ENCODE peak calls at places on chromosomes 4 and X, in ten cellular contexts. W, C, A, X, D, Y, G, M, E and O are unnamed samples.

GRCh38 chr4:139951051-139951450 is 202.9 kb downstream of the MAML3 start:
- DNase-seq in W (peak; percentile 41), C (no peak), A (no peak), X (no peak), D (no peak), Y (no peak), G (no peak), M (no peak), E (no peak), O (no peak)

GRCh38 chr4:129822708-129823504 is 727.0 kb downstream of the C4orf33 start:
- DNase-seq in W (peak; percentile 59), C (no peak), A (no peak), X (no peak), D (no peak), Y (peak; percentile 94), G (no peak), M (no peak), E (no peak), O (no peak)

GRCh38 chr4:126850286-126850685 is 782.5 kb upstream of the INTU start:
- DNase-seq in W (no peak), C (no peak), A (peak; percentile 85), X (no peak), D (no peak), Y (peak; percentile 71), G (no peak), M (no peak), E (no peak), O (peak; percentile 15)

GRCh38 chr4:172270421-172270820 is 457.2 kb downstream of the GALNTL6 start:
- DNase-seq in W (no peak), C (no peak), A (no peak), X (no peak), D (no peak), Y (no peak), G (no peak), M (no peak), E (no peak), O (no peak)

GRCh38 chrX:78708171-78708570 is 39.3 kb upstream of the LPAR4 start:
- DNase-seq in W (peak; percentile 1), C (no peak), A (peak; percentile 34), X (no peak), D (no peak), Y (peak; percentile 33), G (no peak), M (peak; percentile 13), E (no peak), O (peak; percentile 1)

GRCh38 chr4:116636917-116637316 is 448.5 kb downstream of the TRAM1L1 start:
- DNase-seq in W (no peak), C (no peak), A (no peak), X (no peak), D (no peak), Y (no peak), G (no peak), M (no peak), E (no peak), O (no peak)

GRCh38 chrX:55759478-55759877 is 41.9 kb downstream of the RRAGB start:
- DNase-seq in W (no peak), C (no peak), A (no peak), X (no peak), D (no peak), Y (peak; percentile 10), G (no peak), M (no peak), E (no peak), O (no peak)

GRCh38 chr4:55663145-55663544 is 27.0 kb upstream of the NMU start:
- DNase-seq in W (no peak), C (no peak), A (no peak), X (no peak), D (no peak), Y (no peak), G (no peak), M (no peak), E (no peak), O (no peak)

GRCh38 chrX:151790421-151791160 is 56.0 kb downstream of the CNGA2 start:
- DNase-seq in W (no peak), C (no peak), A (no peak), X (no peak), D (no peak), Y (no peak), G (no peak), M (no peak), E (no peak), O (no peak)

GRCh38 chrX:49166914-49167739 is 4.6 kb downstream of the MAGIX start:
- DNase-seq in W (peak; percentile 57), C (peak; percentile 84), A (no peak), X (no peak), D (no peak), Y (peak; percentile 58), G (peak; percentile 51), M (peak; percentile 77), E (peak; percentile 56), O (peak; percentile 42)

GRCh38 chrX:106959897-106960296 is 39.7 kb downstream of the CLDN2 start:
- DNase-seq in W (peak; percentile 2), C (no peak), A (peak; percentile 62), X (no peak), D (no peak), Y (peak; percentile 30), G (no peak), M (no peak), E (no peak), O (no peak)

GRCh38 chrX:84318661-84319060 is 130.7 kb upstream of the RPS6KA6 start:
- DNase-seq in W (no peak), C (no peak), A (no peak), X (no peak), D (no peak), Y (no peak), G (no peak), M (no peak), E (no peak), O (no peak)

GRCh38 chrX:34810364-34810763 is 132.2 kb upstream of the FAM47B start:
- DNase-seq in W (no peak), C (no peak), A (no peak), X (no peak), D (no peak), Y (peak; percentile 1), G (no peak), M (no peak), E (no peak), O (peak; percentile 0)

GRCh38 chrX:35890699-35891098 is 28.8 kb upstream of the CFAP47 start:
- DNase-seq in W (peak; percentile 69), C (no peak), A (peak; percentile 79), X (no peak), D (no peak), Y (no peak), G (peak; percentile 48), M (peak; percentile 43), E (no peak), O (peak; percentile 0)

GRCh38 chr4:173371292-173372192 is 788 bp downstream of the SAP30 start:
- DNase-seq in W (peak; percentile 71), C (peak; percentile 68), A (peak; percentile 51), X (peak; percentile 25), D (no peak), Y (peak; percentile 83), G (peak; percentile 73), M (peak; percentile 79), E (peak; percentile 53), O (peak; percentile 8)
- TF ChIP-seq POLR2A in W (peak; percentile 64), C (peak; percentile 10), A (no peak), X (no peak), D (no peak), Y (peak; percentile 65), G (no peak), M (peak; percentile 58), E (peak; percentile 23), O (no peak)

DNA sequence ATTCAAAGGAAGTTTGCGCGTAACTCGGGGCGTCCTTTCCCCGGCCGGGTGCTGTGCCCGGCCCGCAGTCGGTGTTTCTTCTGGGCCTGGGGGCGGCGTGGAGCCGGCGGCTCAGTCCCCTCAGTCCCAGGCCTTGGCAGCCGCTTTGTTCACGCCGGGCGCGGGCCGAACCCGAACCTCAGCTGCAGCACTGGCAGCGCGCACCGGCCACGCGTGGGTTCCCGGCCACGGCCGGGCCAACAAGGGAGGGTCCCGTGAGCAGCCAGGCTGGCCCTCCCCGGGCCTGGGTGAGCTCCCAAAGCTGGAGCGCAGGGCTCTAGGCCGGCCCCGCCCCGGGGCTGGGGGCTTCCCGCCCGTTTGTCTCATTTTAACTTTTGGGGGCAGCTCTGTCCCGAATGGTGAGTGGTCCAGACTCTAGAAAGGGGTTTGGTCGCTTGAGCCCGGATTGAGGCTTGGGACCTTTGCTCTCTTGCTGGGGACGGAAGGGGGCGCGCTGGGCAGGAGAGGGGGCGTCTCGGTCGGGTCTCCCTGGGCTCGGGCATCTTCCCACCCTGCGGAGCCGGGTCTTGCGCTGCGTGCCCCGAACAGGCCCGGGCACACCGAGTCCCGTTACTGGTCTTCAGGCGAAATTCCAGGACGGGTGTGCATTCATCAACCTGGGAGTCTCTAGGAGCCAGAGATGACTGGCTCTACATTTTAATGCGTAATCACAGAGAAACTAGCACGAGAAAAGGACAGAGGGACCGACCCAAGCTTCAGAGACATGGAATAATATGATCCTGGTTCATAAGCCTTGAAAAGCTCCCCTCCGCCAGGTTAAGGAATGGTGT is 177.1 kb downstream of the CBR4 start:
- DNase-seq in W (no peak), C (peak; percentile 55), A (no peak), X (peak; percentile 10), D (no peak), Y (peak; percentile 32), G (peak; percentile 27), M (peak; percentile 22), E (no peak), O (no peak)
- TF ChIP-seq POLR2A in W (no peak), C (no peak), A (no peak), X (no peak), D (no peak), Y (no peak), G (no peak), M (peak; percentile 42), E (no peak), O (no peak)

DNA sequence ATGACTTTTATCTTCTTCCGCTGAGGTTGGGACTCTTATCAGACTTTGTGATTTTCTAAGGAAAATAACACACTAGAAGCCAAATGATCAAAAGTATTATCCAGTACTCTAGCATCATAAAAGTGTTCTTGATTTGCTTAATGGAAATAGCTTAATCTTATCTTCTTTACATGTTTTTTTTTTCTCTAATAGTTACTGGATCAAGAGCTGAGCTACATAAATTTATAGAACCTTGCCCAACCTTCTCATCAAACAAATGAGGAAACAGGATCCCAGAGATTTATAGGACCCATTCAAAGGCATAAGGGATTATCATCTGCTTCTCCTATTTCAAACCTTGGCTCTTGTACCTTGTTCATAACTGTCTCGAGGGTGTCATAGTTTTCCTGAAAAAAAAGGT is 68.3 kb upstream of the WDR17 start:
- DNase-seq in W (no peak), C (no peak), A (no peak), X (no peak), D (no peak), Y (no peak), G (no peak), M (no peak), E (no peak), O (no peak)
- TF ChIP-seq POLR2A in W (no peak), C (no peak), A (no peak), X (no peak), D (no peak), Y (no peak), G (no peak), M (no peak), E (no peak), O (no peak)

DNA sequence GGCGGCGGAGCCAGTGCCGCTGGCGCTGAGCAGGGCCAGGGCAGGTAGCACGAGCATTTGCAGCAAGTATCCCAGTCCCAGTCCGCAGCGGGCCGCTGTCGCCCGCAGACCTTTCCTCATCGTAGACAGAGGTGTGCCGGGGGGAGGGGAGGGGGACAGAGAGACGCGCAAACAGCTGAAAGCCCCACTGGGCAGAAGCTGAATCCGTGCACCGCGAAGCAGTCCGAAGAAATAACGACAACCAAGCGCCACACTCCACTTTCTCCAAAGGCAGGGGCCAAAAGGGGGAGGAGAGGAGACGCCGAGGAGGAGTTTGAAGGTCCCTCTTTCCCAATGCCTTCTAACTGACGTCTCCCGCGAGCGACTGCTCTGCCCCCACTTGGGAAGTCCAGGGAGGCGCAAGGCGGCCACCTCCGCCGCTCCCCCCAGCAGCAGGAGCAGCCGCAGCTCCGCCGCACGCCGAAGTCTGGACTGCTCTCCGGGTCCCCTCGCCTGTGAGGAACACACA is at the start of gene UNC5C:
- DNase-seq in W (peak; percentile 21), C (peak; percentile 83), A (peak; percentile 37), X (no peak), D (no peak), Y (peak; percentile 32), G (peak; percentile 36), M (peak; percentile 89), E (no peak), O (peak; percentile 26)
- TF ChIP-seq POLR2A in W (no peak), C (peak; percentile 59), A (no peak), X (no peak), D (peak; percentile 36), Y (no peak), G (no peak), M (peak; percentile 92), E (no peak), O (peak; percentile 29)